ENCODE peak calls at places on chromosomes 13 and 19, in six cellular contexts. Z is epithelial cell of esophagus, Y is fibroblast of lung, K is AG04450, L is uterus, R is heart right ventricle. C is an unnamed sample.

GRCh38 chr19:51692065-51692915 is 840 bp upstream of the SPACA6 start:
- DNase-seq in R (no peak), Y (no peak), Z (no peak), L (no peak), K (no peak), C (no peak)

GRCh38 chr19:18450934-18451836 is 13.3 kb upstream of the ISYNA1 start:
- DNase-seq in Z (peak; percentile 72), L (peak; percentile 90), R (peak; percentile 91), K (no peak), Y (no peak), C (no peak)

GRCh38 chr13:19058566-19058965 is 123.1 kb downstream of the TUBA3C start:
- DNase-seq in L (no peak), Y (no peak), R (no peak), K (no peak), Z (no peak), C (no peak)

GRCh38 chr19:8370176-8371010 is 6.4 kb downstream of the ANGPTL4 start:
- DNase-seq in R (no peak), L (no peak), Z (no peak), K (no peak), Y (no peak), C (no peak)

GRCh38 chr13:111658150-111659100 is 338.0 kb downstream of the TEX29 start:
- DNase-seq in L (no peak), K (no peak), Y (no peak), R (no peak), Z (no peak), C (no peak)

GRCh38 chr13:36476661-36477060 is 44.4 kb downstream of the CCNA1 start:
- DNase-seq in K (no peak), L (no peak), R (no peak), Z (no peak), Y (peak; percentile 28), C (no peak)

GRCh38 chr19:7590256-7590655 is 5.4 kb upstream of the CAMSAP3 start:
- DNase-seq in L (no peak), Z (peak; percentile 60), Y (no peak), R (no peak), K (no peak), C (no peak)

GRCh38 chr19:32819415-32820400 is 49.9 kb downstream of the SLC7A9 start:
- DNase-seq in Z (no peak), K (no peak), R (no peak), Y (no peak), L (no peak), C (no peak)

GRCh38 chr19:35313614-35314013 is 15.4 kb upstream of the CD22 start:
- DNase-seq in Y (no peak), K (no peak), L (no peak), Z (no peak), R (no peak), C (no peak)

GRCh38 chr13:110132178-110132975 is 174.6 kb downstream of the COL4A1 start:
- DNase-seq in R (no peak), K (no peak), Z (no peak), L (no peak), Y (peak; percentile 55), C (no peak)

GRCh38 chr13:88800505-88800904 is 1129.3 kb downstream of the SLITRK5 start:
- DNase-seq in L (no peak), Z (peak; percentile 42), Y (no peak), K (no peak), R (no peak), C (no peak)

GRCh38 chr19:24140099-24140498 is 53.1 kb downstream of the ZNF254 start:
- DNase-seq in K (peak; percentile 83), Z (peak; percentile 87), Y (peak; percentile 94), L (no peak), R (no peak), C (peak; percentile 22)

GRCh38 chr19:38263696-38264485 is 482 bp upstream of the SPINT2 start:
- DNase-seq in L (no peak), Y (peak; percentile 69), R (no peak), K (no peak), Z (peak; percentile 97), C (no peak)

GRCh38 chr13:73158851-73159250 is 100.0 kb downstream of the KLF5 start:
- DNase-seq in Z (peak; percentile 72), Y (peak; percentile 82), K (peak; percentile 30), L (no peak), R (no peak), C (no peak)

GRCh38 chr13:85093808-85094207 is 705.4 kb downstream of the SLITRK6 start:
- DNase-seq in K (no peak), Z (peak; percentile 61), R (no peak), L (peak; percentile 18), Y (peak; percentile 22), C (peak; percentile 47)

GRCh38 chr19:55283548-55284393 is at the start of gene BRSK1:
- DNase-seq in Z (no peak), L (peak; percentile 64), R (peak; percentile 58), K (no peak), Y (peak; percentile 62), C (no peak)

GRCh38 chr13:105513448-105513847 is 1022.0 kb downstream of the EFNB2 start:
- DNase-seq in Y (no peak), R (no peak), L (no peak), Z (no peak), K (no peak), C (no peak)

GRCh38 chr13:74406439-74406838 is 272.2 kb upstream of the KLF12 start:
- DNase-seq in Z (no peak), Y (no peak), K (no peak), L (no peak), R (no peak), C (no peak)

GRCh38 chr13:113074876-113075275 is 30.7 kb upstream of the F7 start:
- DNase-seq in Y (no peak), K (no peak), Z (no peak), R (peak; percentile 0), L (no peak), C (no peak)

GRCh38 chr13:114115191-114115671 is 17.2 kb downstream of the RASA3 start:
- DNase-seq in L (peak; percentile 16), Y (peak; percentile 92), R (no peak), Z (peak; percentile 68), K (peak; percentile 41), C (no peak)

DNA sequence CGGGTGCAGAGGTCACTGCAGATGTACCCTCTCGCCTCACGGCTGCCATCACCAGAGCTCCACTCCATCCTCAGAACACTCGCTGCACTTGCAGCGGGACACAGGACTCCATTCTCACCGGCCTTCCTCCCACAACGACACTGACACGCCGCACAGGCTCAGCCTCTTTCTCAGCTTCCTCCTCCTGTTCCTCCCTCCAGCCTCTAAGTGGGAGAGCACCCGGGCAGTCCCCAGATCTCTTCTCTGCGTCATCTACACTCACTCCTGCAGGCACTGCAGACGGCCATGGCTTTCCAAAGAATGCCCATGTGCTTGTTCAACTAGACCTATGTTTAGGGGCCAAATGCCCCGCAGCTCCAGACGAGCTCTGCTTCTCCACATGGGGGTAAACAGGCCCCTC is 14.3 kb upstream of the FKRP start:
- DNase-seq in R (no peak), K (no peak), Y (peak; percentile 61), Z (no peak), L (no peak), C (no peak)
- H3K4me3 ChIP-seq in R (no peak overlapping the region), K (no peak overlapping the region), Y (no peak overlapping the region), Z (no peak overlapping the region), L (no peak overlapping the region), C (no peak overlapping the region)

GRCh38 chr19:639251-640155 is at the start of gene FGF22:
- DNase-seq in R (peak; percentile 96), Z (peak; percentile 96), L (peak; percentile 93), K (peak; percentile 30), Y (peak; percentile 81), C (no peak)

GRCh38 chr19:641702-642101 is 2.0 kb downstream of the FGF22 start:
- DNase-seq in L (no peak), Y (no peak), K (no peak), R (no peak), Z (peak; percentile 7), C (no peak)

GRCh38 chr19:640156-640548 is 473 bp downstream of the FGF22 start:
- DNase-seq in K (no peak), Y (no peak), L (no peak), Z (no peak), R (no peak), C (no peak)

GRCh38 chr19:640606-641170 is 1.0 kb downstream of the FGF22 start:
- DNase-seq in Z (no peak), R (no peak), L (no peak), Y (no peak), K (no peak), C (no peak)

GRCh38 chr19:638901-639250 is 803 bp upstream of the FGF22 start:
- DNase-seq in K (no peak), Y (no peak), Z (no peak), R (no peak), L (no peak), C (no peak)
- TF ChIP-seq CTCF in K (no peak), Y (no peak), Z (no peak), R (no peak), L (no peak), C (no peak)

GRCh38 chr13:39768962-39769361 is 113.5 kb downstream of the COG6 start:
- DNase-seq in L (no peak), K (no peak), Y (no peak), R (no peak), Z (peak; percentile 38), C (no peak)

GRCh38 chr13:39770514-39770913 is 115.1 kb downstream of the COG6 start:
- DNase-seq in R (no peak), Y (no peak), L (no peak), Z (no peak), K (no peak), C (no peak)

GRCh38 chr13:39765801-39766463 is 110.5 kb downstream of the COG6 start:
- DNase-seq in Y (peak; percentile 37), K (no peak), L (peak; percentile 35), Z (peak; percentile 66), R (peak; percentile 34), C (no peak)

GRCh38 chr13:39766464-39767167 is 111.2 kb downstream of the COG6 start:
- DNase-seq in Z (peak; percentile 50), L (no peak), Y (no peak), K (no peak), R (no peak), C (no peak)

GRCh38 chr13:39767791-39768564 is 112.5 kb downstream of the COG6 start:
- DNase-seq in Z (peak; percentile 20), Y (no peak), L (no peak), K (no peak), R (no peak), C (no peak)
- H3K4me3 ChIP-seq in Z (no peak overlapping the region), Y (no peak overlapping the region), L (no peak overlapping the region), K (no peak overlapping the region), R (no peak overlapping the region), C (no peak overlapping the region)

DNA sequence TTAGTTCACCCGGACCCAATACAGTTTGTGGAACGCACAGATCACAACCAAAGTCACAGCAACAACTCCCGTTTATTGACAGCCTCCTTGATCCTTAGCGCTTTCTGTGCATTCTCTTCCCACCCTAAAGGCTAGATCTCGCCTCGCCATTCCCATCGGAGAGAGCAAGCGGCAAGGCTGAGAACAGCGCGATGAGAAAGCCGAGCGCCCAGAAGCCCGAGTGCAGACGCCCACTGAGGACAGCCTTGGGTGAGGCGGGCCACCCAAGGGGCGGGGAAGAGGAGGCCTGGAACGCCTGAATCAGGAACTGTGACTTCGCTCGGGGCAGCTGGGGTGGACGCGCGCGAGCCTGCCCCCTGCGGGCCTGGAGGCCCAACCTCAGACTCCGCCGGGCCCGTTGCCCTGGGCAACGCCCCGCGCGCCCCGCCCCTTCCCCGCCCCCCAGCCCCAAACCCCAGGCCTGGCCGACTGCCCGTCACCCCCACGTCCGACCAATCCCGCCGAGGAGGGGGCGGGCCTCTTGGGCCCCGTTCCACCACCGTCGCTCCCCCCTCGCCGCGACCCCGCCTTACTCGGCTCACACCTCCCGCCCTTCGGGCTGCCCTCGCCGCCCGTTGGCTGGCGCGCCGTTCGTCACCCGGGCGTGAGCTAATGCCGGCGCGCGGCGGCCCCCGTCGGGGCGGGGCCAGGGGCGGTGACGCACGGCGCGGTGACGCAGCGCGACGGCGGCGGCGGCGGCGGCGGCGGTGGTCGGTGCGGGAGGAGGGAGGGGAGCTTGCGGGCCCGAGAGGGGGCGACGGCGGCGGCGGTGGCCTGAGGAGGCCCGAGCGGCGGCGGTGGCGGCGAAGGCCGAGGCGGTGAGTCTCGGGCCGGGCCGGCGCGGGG is at the start of gene SAMD4B:
- DNase-seq in Z (peak; percentile 99), Y (peak; percentile 96), L (peak; percentile 99), R (peak; percentile 100), K (peak; percentile 97), C (peak; percentile 71)
- TF ChIP-seq CTCF in Z (peak; percentile 59), Y (peak; percentile 54), L (peak; percentile 93), R (peak; percentile 94), K (peak; percentile 65), C (peak; percentile 69)